ENCODE peak calls at places on chromosomes 6 and 20, in seven cellular contexts. P is transverse colon; C is upper lobe of right lung; M is mammary epithelial cell; L is fibroblast of lung; Y is CD8-positive, alpha-beta T cell; B is AG09309. O is an unnamed sample.

GRCh38 chr20:23361108-23361650 is 803 bp upstream of the GZF1 start:
- DNase-seq in M (no peak), P (no peak), B (no peak), Y (no peak), C (no peak), L (no peak), O (peak; percentile 38)

GRCh38 chr6:130020892-130021483 is 2.6 kb downstream of the L3MBTL3 start:
- DNase-seq in L (peak; percentile 88), Y (peak; percentile 79), M (peak; percentile 84), B (peak; percentile 87), P (peak; percentile 87), C (no peak), O (peak; percentile 93)

GRCh38 chr20:45833883-45834796 is 541 bp downstream of the SNX21 start:
- DNase-seq in B (no peak), L (peak; percentile 67), C (peak; percentile 86), Y (peak; percentile 37), M (peak; percentile 54), P (peak; percentile 75), O (peak; percentile 63)

GRCh38 chr6:138765896-138766487 is 7.6 kb upstream of the CCDC28A start:
- DNase-seq in L (peak; percentile 25), B (no peak), P (no peak), C (no peak), Y (no peak), M (peak; percentile 20), O (peak; percentile 38)

GRCh38 chr6:33963351-33963750 is 159.5 kb upstream of the MLN start:
- DNase-seq in M (no peak), P (no peak), B (no peak), Y (no peak), C (peak; percentile 57), L (no peak), O (no peak)

GRCh38 chr20:32336918-32337347 is 21.2 kb upstream of the ASXL1 start:
- DNase-seq in P (no peak), M (no peak), Y (no peak), C (no peak), B (no peak), L (peak; percentile 30), O (peak; percentile 61)

GRCh38 chr6:139721924-139722323 is 347.5 kb upstream of the CITED2 start:
- DNase-seq in C (no peak), P (no peak), B (no peak), M (no peak), L (no peak), Y (no peak), O (no peak)

GRCh38 chr6:159060107-159060506 is 15.3 kb upstream of the TAGAP start:
- DNase-seq in C (no peak), B (no peak), M (no peak), L (no peak), P (no peak), Y (no peak), O (no peak)

GRCh38 chr6:51959744-51960383 is 127.5 kb downstream of the PKHD1 start:
- DNase-seq in P (peak; percentile 68), B (peak; percentile 13), Y (no peak), C (peak; percentile 72), M (peak; percentile 55), L (peak; percentile 41), O (peak; percentile 59)

GRCh38 chr6:7110092-7110792 is 2.5 kb downstream of the RREB1 start:
- DNase-seq in Y (no peak), M (no peak), P (no peak), L (no peak), B (no peak), C (no peak), O (no peak)

GRCh38 chr6:13429406-13429753 is 58.0 kb downstream of the GFOD1 start:
- DNase-seq in B (no peak), C (no peak), P (no peak), M (no peak), Y (no peak), L (no peak), O (no peak)

GRCh38 chr20:57090590-57091560 is 175.6 kb downstream of the BMP7 start:
- DNase-seq in C (no peak), B (no peak), Y (no peak), P (no peak), M (no peak), L (no peak), O (no peak)

GRCh38 chr20:55186228-55186627 is 710.8 kb downstream of the DOK5 start:
- DNase-seq in L (no peak), C (no peak), P (no peak), B (no peak), M (no peak), Y (no peak), O (no peak)

GRCh38 chr20:25085756-25086495 is 4.0 kb upstream of the VSX1 start:
- DNase-seq in P (no peak), B (no peak), Y (no peak), C (no peak), M (no peak), L (no peak), O (no peak)

GRCh38 chr20:42598586-42598985 is 591.1 kb downstream of the PTPRT start:
- DNase-seq in M (no peak), C (no peak), P (no peak), Y (no peak), B (no peak), L (no peak), O (no peak)

GRCh38 chr6:7218586-7218985 is 94.4 kb downstream of the SSR1 start:
- DNase-seq in Y (no peak), L (no peak), B (no peak), C (no peak), P (no peak), M (no peak), O (no peak)

GRCh38 chr20:24821391-24821790 is 127.7 kb upstream of the CST7 start:
- DNase-seq in B (no peak), Y (no peak), L (no peak), M (no peak), P (no peak), C (peak; percentile 41), O (no peak)

GRCh38 chr6:167454003-167454402 is 129.1 kb downstream of the TTLL2 start:
- DNase-seq in L (no peak), P (no peak), C (no peak), Y (no peak), M (no peak), B (no peak), O (no peak)

GRCh38 chr6:5752282-5752681 is 254.4 kb downstream of the NRN1 start:
- DNase-seq in M (no peak), B (peak; percentile 60), L (peak; percentile 92), P (no peak), C (no peak), Y (no peak), O (peak; percentile 88)

GRCh38 chr20:62161347-62161746 is 17.8 kb downstream of the SS18L1 start:
- DNase-seq in C (no peak), Y (no peak), B (no peak), L (peak; percentile 92), P (no peak), M (peak; percentile 84), O (no peak)

GRCh38 chr6:6680524-6680923 is 92.0 kb downstream of the LY86 start:
- DNase-seq in L (no peak), Y (no peak), M (no peak), B (no peak), P (no peak), C (no peak), O (peak; percentile 70)

GRCh38 chr6:13006578-13007300 is 290.2 kb downstream of the PHACTR1 start:
- DNase-seq in Y (no peak), B (no peak), C (no peak), M (no peak), L (peak; percentile 62), P (no peak), O (peak; percentile 23)

GRCh38 chr6:33769248-33769821 is 19.6 kb downstream of the LEMD2 start:
- DNase-seq in B (no peak), M (no peak), P (no peak), L (no peak), Y (no peak), C (no peak), O (no peak)

GRCh38 chr6:33057222-33058150 is 16.0 kb downstream of the HLA-DPA1 start:
- DNase-seq in Y (no peak), M (no peak), P (no peak), B (no peak), C (no peak), L (no peak), O (no peak)

GRCh38 chr6:34237316-34237721 is 646 bp downstream of the HMGA1 start:
- DNase-seq in Y (no peak), C (peak; percentile 71), L (no peak), M (no peak), B (no peak), P (no peak), O (no peak)

GRCh38 chr20:42652261-42652660 is 537.4 kb downstream of the PTPRT start:
- DNase-seq in L (no peak), Y (no peak), P (no peak), C (no peak), M (no peak), B (no peak), O (peak; percentile 1)

GRCh38 chr6:6781172-6781876 is 192.8 kb downstream of the LY86 start:
- DNase-seq in C (no peak), M (peak; percentile 79), P (no peak), Y (no peak), L (peak; percentile 79), B (peak; percentile 32), O (peak; percentile 67)

GRCh38 chr6:71393471-71393870 is 104.9 kb downstream of the OGFRL1 start:
- DNase-seq in Y (no peak), C (no peak), M (no peak), L (no peak), P (no peak), B (no peak), O (peak; percentile 46)

GRCh38 chr20:63707558-63708300 is at the start of the genes ARFRP1 and ZGPAT:
- DNase-seq in B (peak; percentile 17), P (peak; percentile 93), L (peak; percentile 77), M (peak; percentile 81), C (peak; percentile 96), Y (peak; percentile 86), O (peak; percentile 79)
- TF ChIP-seq CTCF in B (no peak), P (no peak), L (no peak), M (no peak), C (no peak), Y (no peak), O (no peak)

GRCh38 chr6:121143476-121143875 is 190.8 kb downstream of the TBC1D32 start:
- DNase-seq in C (no peak), P (no peak), B (no peak), Y (no peak), M (peak; percentile 32), L (peak; percentile 35), O (peak; percentile 10)
- H3K4me3 ChIP-seq in C (no peak overlapping the region), P (no peak overlapping the region), B (no peak overlapping the region), Y (no peak overlapping the region), M (no peak overlapping the region), L (no peak overlapping the region), O (no peak overlapping the region)

DNA sequence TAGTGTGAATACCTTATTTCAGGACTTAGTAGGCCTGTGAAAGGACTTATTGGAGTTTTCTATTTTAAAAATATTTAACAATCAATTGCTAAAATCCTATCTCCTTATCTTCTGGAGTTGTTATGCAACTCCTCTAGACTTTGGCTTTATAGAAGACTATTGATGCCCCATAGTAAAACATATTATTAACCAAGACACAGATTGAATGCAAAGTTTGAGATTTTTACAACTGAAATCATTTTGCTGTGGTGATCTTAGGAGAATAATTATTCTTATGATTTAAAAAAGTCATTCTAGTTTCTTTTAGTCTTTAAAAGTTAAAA is 4.5 kb downstream of the HEY2 start:
- DNase-seq in P (no peak), B (no peak), Y (no peak), C (no peak), L (no peak), M (no peak), O (no peak)
- TF ChIP-seq CTCF in P (no peak), B (no peak), Y (peak; percentile 41), C (no peak), L (no peak), M (no peak), O (no peak)

GRCh38 chr6:41784581-41785171 is 2.8 kb upstream of the TOMM6 start:
- DNase-seq in C (no peak), P (no peak), Y (no peak), M (no peak), B (no peak), L (no peak), O (no peak)
- H3K4me3 ChIP-seq in C (no peak overlapping the region), P (no peak overlapping the region), Y (no peak overlapping the region), M (no peak overlapping the region), B (no peak overlapping the region), L (no peak overlapping the region), O (no peak overlapping the region)